ENCODE peak calls at places on chromosomes 7 and 10, in nine cellular contexts. N is CD4-positive, alpha-beta T cell; G is cardiac muscle cell; Z is GM20000; H is GM12865; B is Calu3; R is fibroblast of the aortic adventitia; S is nephron progenitor cell; I is keratinocyte. J is an unnamed sample.

GRCh38 chr7:70738080-70738479 is 393.9 kb upstream of the GALNT17 start:
- DNase-seq in N (no peak), G (peak; percentile 32), Z (no peak), H (no peak), B (no peak), R (peak; percentile 53), S (no peak), I (no peak), J (no peak)

GRCh38 chr10:91071786-91072185 is 148.7 kb upstream of the PCGF5 start:
- DNase-seq in N (no peak), G (no peak), Z (no peak), H (no peak), B (no peak), R (no peak), S (no peak), I (no peak), J (no peak)

GRCh38 chr7:98628418-98628817 is 11.3 kb downstream of the NPTX2 start:
- DNase-seq in N (no peak), G (no peak), Z (no peak), H (no peak), B (no peak), R (no peak), S (no peak), I (no peak), J (no peak)

GRCh38 chr10:50469288-50469687 is 154.5 kb downstream of the SGMS1 start:
- DNase-seq in N (no peak), G (peak; percentile 27), Z (no peak), H (no peak), B (no peak), R (peak; percentile 69), S (no peak), I (no peak), J (no peak)

GRCh38 chr7:151246161-151247015 is 2.1 kb downstream of the SMARCD3 start:
- DNase-seq in N (no peak), G (no peak), Z (no peak), H (no peak), B (no peak), R (no peak), S (peak; percentile 16), I (no peak), J (no peak)

GRCh38 chr10:3151889-3152565 is 20.6 kb downstream of the PITRM1 start:
- DNase-seq in N (no peak), G (no peak), Z (no peak), H (no peak), B (no peak), R (no peak), S (no peak), I (no peak), J (no peak)

GRCh38 chr7:1121886-1122831 is 34.2 kb downstream of the GPER1 start:
- DNase-seq in N (no peak), G (no peak), Z (no peak), H (no peak), B (no peak), R (no peak), S (no peak), I (no peak), J (no peak)

GRCh38 chr7:131642429-131642828 is 86.0 kb upstream of the PODXL start:
- DNase-seq in N (no peak), G (no peak), Z (no peak), H (no peak), B (no peak), R (no peak), S (no peak), I (no peak), J (no peak)

GRCh38 chr7:70614237-70614984 is 517.5 kb upstream of the GALNT17 start:
- DNase-seq in N (no peak), G (peak; percentile 68), Z (no peak), H (peak; percentile 40), B (no peak), R (peak; percentile 87), S (peak; percentile 61), I (no peak), J (no peak)

GRCh38 chr7:55246181-55246580 is 119.0 kb upstream of the LANCL2 start:
- DNase-seq in N (no peak), G (no peak), Z (no peak), H (no peak), B (no peak), R (peak; percentile 34), S (no peak), I (no peak), J (no peak)

GRCh38 chr10:131693766-131694165 is 207.0 kb upstream of the PPP2R2D start:
- DNase-seq in N (no peak), G (no peak), Z (no peak), H (no peak), B (no peak), R (no peak), S (no peak), I (no peak), J (no peak)
- TF ChIP-seq CTCF in N (no peak), G (no peak), Z (no peak), H (no peak), B (no peak), R (no peak), S (no peak), I (no peak), J (no peak)

GRCh38 chr7:73811760-73812168 is 19.0 kb upstream of the CLDN4 start:
- DNase-seq in N (peak; percentile 29), G (peak; percentile 69), Z (peak; percentile 78), H (peak; percentile 57), B (peak; percentile 65), R (peak; percentile 50), S (peak; percentile 72), I (no peak), J (peak; percentile 69)
- TF ChIP-seq CTCF in N (peak; percentile 61), G (peak; percentile 92), Z (peak; percentile 71), H (peak; percentile 81), B (peak; percentile 39), R (peak; percentile 85), S (peak; percentile 74), I (peak; percentile 97), J (peak; percentile 78)

GRCh38 chr10:78505657-78506056 is 472.0 kb downstream of the RPS24 start:
- DNase-seq in N (no peak), G (no peak), Z (no peak), H (no peak), B (no peak), R (no peak), S (no peak), I (no peak), J (no peak)

GRCh38 chr10:78510566-78511323 is 477.1 kb downstream of the RPS24 start:
- DNase-seq in N (no peak), G (no peak), Z (no peak), H (no peak), B (no peak), R (no peak), S (no peak), I (no peak), J (no peak)

GRCh38 chr10:78508955-78509354 is 475.3 kb downstream of the RPS24 start:
- DNase-seq in N (no peak), G (no peak), Z (no peak), H (no peak), B (no peak), R (no peak), S (no peak), I (no peak), J (no peak)

GRCh38 chr10:78506614-78507013 is 473.0 kb downstream of the RPS24 start:
- DNase-seq in N (no peak), G (no peak), Z (no peak), H (no peak), B (no peak), R (no peak), S (no peak), I (no peak), J (no peak)

GRCh38 chr10:78507761-78508160 is 474.1 kb downstream of the RPS24 start:
- DNase-seq in N (no peak), G (no peak), Z (no peak), H (no peak), B (no peak), R (no peak), S (no peak), I (no peak), J (no peak)
- TF ChIP-seq CTCF in N (no peak), G (no peak), Z (no peak), H (no peak), B (no peak), R (no peak), S (no peak), I (no peak), J (no peak)

GRCh38 chr7:58316-58715 is 134.1 kb upstream of the FAM20C start:
- DNase-seq in N (no peak), G (no peak), Z (no peak), H (no peak), B (no peak), R (no peak), S (no peak), I (no peak), J (no peak)
- TF ChIP-seq CTCF in N (no peak), G (no peak), Z (no peak), H (no peak), B (no peak), R (no peak), S (no peak), I (no peak), J (no peak)

GRCh38 chr7:24756989-24757798 is at the start of gene GSDME:
- DNase-seq in N (peak; percentile 3), G (peak; percentile 80), Z (peak; percentile 92), H (peak; percentile 80), B (peak; percentile 75), R (peak; percentile 60), S (peak; percentile 78), I (no peak), J (peak; percentile 45)

GRCh38 chr7:24756545-24756988 is 697 bp downstream of the GSDME start:
- DNase-seq in N (peak; percentile 2), G (no peak), Z (peak; percentile 66), H (peak; percentile 41), B (no peak), R (no peak), S (no peak), I (no peak), J (peak; percentile 46)

GRCh38 chr7:24755096-24755495 is 2.2 kb downstream of the GSDME start:
- DNase-seq in N (no peak), G (no peak), Z (peak; percentile 38), H (peak; percentile 48), B (no peak), R (no peak), S (no peak), I (no peak), J (no peak)

GRCh38 chr7:24755541-24756416 is 1.5 kb downstream of the GSDME start:
- DNase-seq in N (no peak), G (no peak), Z (peak; percentile 84), H (peak; percentile 88), B (no peak), R (no peak), S (no peak), I (peak; percentile 78), J (peak; percentile 26)

GRCh38 chr7:24757799-24758275 is 573 bp upstream of the GSDME start:
- DNase-seq in N (no peak), G (peak; percentile 58), Z (peak; percentile 48), H (peak; percentile 29), B (no peak), R (peak; percentile 60), S (no peak), I (no peak), J (no peak)
- TF ChIP-seq CTCF in N (no peak), G (no peak), Z (no peak), H (no peak), B (no peak), R (no peak), S (no peak), I (no peak), J (no peak)